ENCODE peak calls at places on chromosomes 2 and 18, in five cellular contexts. One of them, this sample, is unnamed.

GRCh38 chr2:72141032-72141645 is 6.5 kb downstream of the CYP26B1 start:
- DNase-seq in mesenchymal stem cell: no peak
- DNase-seq in H1: no peak
- DNase-seq in H9: no peak
- DNase-seq in trophoblast cell: no peak
- DNase-seq in this sample: no peak

GRCh38 chr18:58761241-58761969 is 90.1 kb downstream of the MALT1 start:
- DNase-seq in trophoblast cell: no peak
- DNase-seq in H9: peak; percentile 8
- DNase-seq in mesenchymal stem cell: peak; percentile 37
- DNase-seq in H1: peak; percentile 27
- DNase-seq in this sample: no peak

GRCh38 chr2:16127958-16128357 is 187.6 kb downstream of the MYCN start:
- DNase-seq in trophoblast cell: no peak
- DNase-seq in H1: peak; percentile 17
- DNase-seq in H9: no peak
- DNase-seq in mesenchymal stem cell: no peak
- DNase-seq in this sample: no peak

GRCh38 chr2:28185881-28186280 is 206.8 kb upstream of the FOSL2 start:
- DNase-seq in H9: no peak
- DNase-seq in H1: no peak
- DNase-seq in trophoblast cell: no peak
- DNase-seq in mesenchymal stem cell: peak; percentile 69
- DNase-seq in this sample: no peak

GRCh38 chr2:122598784-122599183 is 843.3 kb downstream of the TSN start:
- DNase-seq in mesenchymal stem cell: no peak
- DNase-seq in H1: no peak
- DNase-seq in trophoblast cell: no peak
- DNase-seq in H9: no peak
- DNase-seq in this sample: no peak

GRCh38 chr2:216735661-216736060 is 40.3 kb upstream of the IGFBP5 start:
- DNase-seq in H9: no peak
- DNase-seq in H1: no peak
- DNase-seq in trophoblast cell: no peak
- DNase-seq in mesenchymal stem cell: no peak
- DNase-seq in this sample: no peak

GRCh38 chr18:63518178-63519012 is 23.8 kb upstream of the SERPINB12 start:
- DNase-seq in H9: peak; percentile 71
- DNase-seq in trophoblast cell: peak; percentile 60
- DNase-seq in mesenchymal stem cell: peak; percentile 77
- DNase-seq in H1: peak; percentile 60
- DNase-seq in this sample: peak; percentile 84

GRCh38 chr2:3692375-3692774 is 11.0 kb upstream of the DCDC2C start:
- DNase-seq in trophoblast cell: no peak
- DNase-seq in mesenchymal stem cell: peak; percentile 9
- DNase-seq in H9: no peak
- DNase-seq in H1: peak; percentile 48
- DNase-seq in this sample: peak; percentile 18

GRCh38 chr2:215888680-215889079 is 124.7 kb downstream of the MREG start:
- DNase-seq in H9: no peak
- DNase-seq in H1: no peak
- DNase-seq in trophoblast cell: peak; percentile 70
- DNase-seq in mesenchymal stem cell: no peak
- DNase-seq in this sample: no peak

GRCh38 chr2:229586012-229586411 is 128.3 kb downstream of the DNER start:
- DNase-seq in H1: no peak
- DNase-seq in mesenchymal stem cell: no peak
- DNase-seq in H9: no peak
- DNase-seq in trophoblast cell: no peak
- DNase-seq in this sample: no peak

GRCh38 chr2:32342811-32343210 is 14.0 kb upstream of the BIRC6 start:
- DNase-seq in trophoblast cell: no peak
- DNase-seq in H9: no peak
- DNase-seq in mesenchymal stem cell: no peak
- DNase-seq in H1: no peak
- DNase-seq in this sample: no peak

GRCh38 chr2:34950797-34951196 is 1351.7 kb upstream of the FAM98A start:
- DNase-seq in mesenchymal stem cell: no peak
- DNase-seq in trophoblast cell: no peak
- DNase-seq in H1: no peak
- DNase-seq in H9: no peak
- DNase-seq in this sample: no peak

GRCh38 chr2:114009125-114009923 is 119.4 kb downstream of the ACTR3 start:
- DNase-seq in H1: no peak
- DNase-seq in mesenchymal stem cell: no peak
- DNase-seq in H9: no peak
- DNase-seq in trophoblast cell: no peak
- DNase-seq in this sample: no peak

GRCh38 chr2:198525196-198525595 is 720.8 kb downstream of the PLCL1 start:
- DNase-seq in H1: no peak
- DNase-seq in trophoblast cell: no peak
- DNase-seq in mesenchymal stem cell: no peak
- DNase-seq in H9: no peak
- DNase-seq in this sample: no peak

GRCh38 chr18:24725644-24726043 is 265.2 kb downstream of the HRH4 start:
- DNase-seq in mesenchymal stem cell: no peak
- DNase-seq in H1: no peak
- DNase-seq in trophoblast cell: no peak
- DNase-seq in H9: no peak
- DNase-seq in this sample: no peak
- H2BK12ac ChIP-seq in mesenchymal stem cell: no peak overlapping the region
- H2BK12ac ChIP-seq in H1: no peak overlapping the region
- H2BK12ac ChIP-seq in trophoblast cell: no peak overlapping the region
- H2BK12ac ChIP-seq in H9: no peak overlapping the region
- H2BK12ac ChIP-seq in this sample: no peak overlapping the region

GRCh38 chr18:39211461-39211860 is 1645.9 kb upstream of the CELF4 start:
- DNase-seq in trophoblast cell: no peak
- DNase-seq in H1: no peak
- DNase-seq in H9: no peak
- DNase-seq in mesenchymal stem cell: no peak
- DNase-seq in this sample: no peak

GRCh38 chr18:39209173-39209572 is 1643.6 kb upstream of the CELF4 start:
- DNase-seq in H9: no peak
- DNase-seq in H1: no peak
- DNase-seq in trophoblast cell: no peak
- DNase-seq in mesenchymal stem cell: no peak
- DNase-seq in this sample: no peak

GRCh38 chr18:39200153-39200552 is 1634.6 kb upstream of the CELF4 start:
- DNase-seq in H9: no peak
- DNase-seq in H1: no peak
- DNase-seq in mesenchymal stem cell: no peak
- DNase-seq in trophoblast cell: no peak
- DNase-seq in this sample: no peak

DNA sequence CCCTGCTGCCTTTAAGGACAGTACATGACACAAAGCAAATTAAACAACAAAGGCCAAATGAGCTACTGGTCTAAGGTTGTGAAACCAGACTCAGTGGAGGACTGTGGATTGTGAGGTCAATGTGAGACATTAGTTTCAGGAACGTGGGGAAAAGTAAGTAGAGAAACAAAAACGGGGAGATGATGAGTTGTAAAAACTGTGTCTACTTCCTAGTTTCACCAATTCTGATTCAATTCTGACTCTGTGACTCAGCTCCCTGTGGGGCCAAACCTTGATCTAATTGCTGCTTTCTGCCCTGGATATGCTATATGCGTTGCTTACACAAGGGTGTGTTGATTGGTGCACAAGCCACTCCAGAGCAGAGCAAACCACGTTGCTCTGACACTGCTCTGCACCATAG is 1640.0 kb upstream of the CELF4 start:
- DNase-seq in H9: no peak
- DNase-seq in H1: no peak
- DNase-seq in trophoblast cell: no peak
- DNase-seq in mesenchymal stem cell: peak; percentile 5
- DNase-seq in this sample: no peak
- H3K23ac ChIP-seq in H9: no peak overlapping the region
- H3K23ac ChIP-seq in H1: no peak overlapping the region
- H3K23ac ChIP-seq in trophoblast cell: no peak overlapping the region
- H3K23ac ChIP-seq in mesenchymal stem cell: no peak overlapping the region
- H3K23ac ChIP-seq in this sample: no peak overlapping the region

GRCh38 chr2:60984717-60985116 is 32.8 kb upstream of the PEX13 start:
- DNase-seq in H1: no peak
- DNase-seq in trophoblast cell: no peak
- DNase-seq in H9: no peak
- DNase-seq in mesenchymal stem cell: no peak
- DNase-seq in this sample: no peak
- H2BK12ac ChIP-seq in H1: no peak overlapping the region
- H2BK12ac ChIP-seq in trophoblast cell: no peak overlapping the region
- H2BK12ac ChIP-seq in H9: no peak overlapping the region
- H2BK12ac ChIP-seq in mesenchymal stem cell: no peak overlapping the region
- H2BK12ac ChIP-seq in this sample: no peak overlapping the region

GRCh38 chr2:33617989-33618388 is 18.9 kb upstream of the FAM98A start:
- DNase-seq in mesenchymal stem cell: no peak
- DNase-seq in H9: no peak
- DNase-seq in H1: no peak
- DNase-seq in trophoblast cell: no peak
- DNase-seq in this sample: no peak
- H3K23ac ChIP-seq in mesenchymal stem cell: no peak overlapping the region
- H3K23ac ChIP-seq in H9: no peak overlapping the region
- H3K23ac ChIP-seq in H1: no peak overlapping the region
- H3K23ac ChIP-seq in trophoblast cell: no peak overlapping the region
- H3K23ac ChIP-seq in this sample: no peak overlapping the region

DNA sequence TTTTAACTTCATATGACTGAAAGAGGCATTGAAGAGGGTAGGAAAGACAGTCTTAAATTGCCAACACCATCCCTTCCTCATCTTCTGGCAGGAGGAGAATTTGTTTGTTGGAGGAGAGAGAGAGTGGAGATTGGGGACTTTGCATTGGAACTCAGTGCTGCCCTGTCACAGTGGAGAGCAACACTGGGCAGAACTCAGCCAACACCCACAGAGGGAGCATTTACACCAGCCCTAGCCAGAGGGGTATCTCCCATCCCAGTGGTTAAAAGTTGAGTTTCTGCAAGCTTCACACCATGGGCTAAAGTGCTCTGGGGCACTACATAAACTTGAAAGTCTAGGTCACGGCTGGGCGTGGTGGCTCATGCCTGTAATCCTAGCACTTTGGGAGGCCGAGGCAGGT is 174.1 kb downstream of the ANKRD30B start:
- DNase-seq in H1: no peak
- DNase-seq in trophoblast cell: no peak
- DNase-seq in mesenchymal stem cell: no peak
- DNase-seq in H9: no peak
- DNase-seq in this sample: no peak
- H2BK12ac ChIP-seq in H1: no peak overlapping the region
- H2BK12ac ChIP-seq in trophoblast cell: no peak overlapping the region
- H2BK12ac ChIP-seq in mesenchymal stem cell: no peak overlapping the region
- H2BK12ac ChIP-seq in H9: no peak overlapping the region
- H2BK12ac ChIP-seq in this sample: no peak overlapping the region

GRCh38 chr18:10017048-10017447 is 103.2 kb downstream of the VAPA start:
- DNase-seq in mesenchymal stem cell: peak; percentile 62
- DNase-seq in H9: no peak
- DNase-seq in trophoblast cell: no peak
- DNase-seq in H1: no peak
- DNase-seq in this sample: no peak
- H3K23ac ChIP-seq in mesenchymal stem cell: no peak overlapping the region
- H3K23ac ChIP-seq in H9: no peak overlapping the region
- H3K23ac ChIP-seq in trophoblast cell: no peak overlapping the region
- H3K23ac ChIP-seq in H1: no peak overlapping the region
- H3K23ac ChIP-seq in this sample: no peak overlapping the region

DNA sequence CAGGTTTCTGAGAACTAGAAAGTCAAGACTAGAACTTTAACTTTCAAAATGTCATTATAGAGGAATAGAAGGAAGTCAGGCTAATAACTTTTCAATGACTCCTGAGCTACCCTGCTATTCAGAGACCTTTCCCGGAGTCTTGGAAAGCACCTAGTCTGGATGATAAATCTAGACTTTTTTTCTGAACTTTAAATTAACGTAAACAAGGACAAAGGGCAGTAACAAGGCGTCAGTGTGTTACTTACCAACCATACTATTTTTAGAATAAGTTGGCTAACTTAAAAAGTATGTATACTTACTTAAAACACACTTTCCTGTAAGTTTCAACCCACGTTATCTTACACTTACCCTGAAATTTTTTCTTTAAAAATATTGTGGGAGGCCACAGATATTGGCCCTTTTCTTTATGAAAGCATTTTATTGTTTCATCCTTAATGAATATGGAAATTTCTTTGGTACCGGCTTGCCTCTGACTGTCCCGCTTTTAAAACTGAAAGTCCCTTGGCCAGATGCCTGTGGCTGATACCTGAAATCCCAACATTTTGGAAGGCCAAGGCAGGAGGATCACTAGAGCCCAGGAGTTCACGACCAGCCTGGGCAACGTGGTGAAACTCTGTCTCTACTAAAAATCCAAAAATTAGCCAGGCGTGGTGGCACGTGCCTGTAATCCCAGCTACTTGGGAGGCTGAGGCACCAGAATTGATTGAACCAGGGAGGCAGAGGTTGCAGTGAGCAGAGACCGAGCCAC is 9.7 kb downstream of the PMAIP1 start:
- DNase-seq in H9: no peak
- DNase-seq in mesenchymal stem cell: peak; percentile 94
- DNase-seq in trophoblast cell: no peak
- DNase-seq in H1: no peak
- DNase-seq in this sample: no peak
- H2BK12ac ChIP-seq in H9: no peak overlapping the region
- H2BK12ac ChIP-seq in mesenchymal stem cell: peak overlapping the region; percentile 83
- H2BK12ac ChIP-seq in trophoblast cell: no peak overlapping the region
- H2BK12ac ChIP-seq in H1: no peak overlapping the region
- H2BK12ac ChIP-seq in this sample: no peak overlapping the region

GRCh38 chr2:42223067-42223636 is 54.0 kb downstream of the EML4 start:
- DNase-seq in trophoblast cell: no peak
- DNase-seq in H9: no peak
- DNase-seq in H1: no peak
- DNase-seq in mesenchymal stem cell: no peak
- DNase-seq in this sample: no peak
- H3K23ac ChIP-seq in trophoblast cell: no peak overlapping the region
- H3K23ac ChIP-seq in H9: no peak overlapping the region
- H3K23ac ChIP-seq in H1: no peak overlapping the region
- H3K23ac ChIP-seq in mesenchymal stem cell: no peak overlapping the region
- H3K23ac ChIP-seq in this sample: no peak overlapping the region

GRCh38 chr2:210020138-210020537 is 17.7 kb downstream of the RPE start:
- DNase-seq in mesenchymal stem cell: no peak
- DNase-seq in H1: no peak
- DNase-seq in trophoblast cell: no peak
- DNase-seq in H9: no peak
- DNase-seq in this sample: no peak
- H2BK12ac ChIP-seq in mesenchymal stem cell: no peak overlapping the region
- H2BK12ac ChIP-seq in H1: no peak overlapping the region
- H2BK12ac ChIP-seq in trophoblast cell: no peak overlapping the region
- H2BK12ac ChIP-seq in H9: no peak overlapping the region
- H2BK12ac ChIP-seq in this sample: no peak overlapping the region

This sample was measured in neuronal stem cell.